ENCODE peak calls at places on chromosomes 2 and 18, in five cellular contexts. R, A, M, S and B are unnamed samples.

GRCh38 chr18:24270937-24271380 is 126.7 kb downstream of the OSBPL1A start:
- DNase-seq in R (no peak), A (peak), M (peak), S (no peak), B (peak)

GRCh38 chr2:178277741-178278197 is 83.5 kb downstream of the OSBPL6 start:
- DNase-seq in R (no peak), A (no peak), M (peak), S (no peak), B (peak)

GRCh38 chr2:69087211-69087911 is 74.4 kb downstream of the ANTXR1 start:
- DNase-seq in R (no peak), A (peak), M (peak), S (no peak), B (peak)

GRCh38 chr2:233803292-233803911 is 25.3 kb downstream of the MROH2A start:
- DNase-seq in R (no peak), A (no peak), M (no peak), S (no peak), B (no peak)

GRCh38 chr2:205758498-205758897 is 76.2 kb downstream of the NRP2 start:
- DNase-seq in R (no peak), A (peak), M (no peak), S (no peak), B (no peak)

GRCh38 chr2:60880633-60880987 is 764 bp upstream of the REL start:
- DNase-seq in R (no peak), A (peak), M (peak), S (no peak), B (no peak)

GRCh38 chr2:234245945-234246344 is 195.4 kb downstream of the SPP2 start:
- DNase-seq in R (peak), A (peak), M (peak), S (peak), B (peak)

GRCh38 chr18:57051586-57052044 is 95.3 kb upstream of the BOD1L2 start:
- DNase-seq in R (no peak), A (no peak), M (no peak), S (no peak), B (no peak)

GRCh38 chr2:210519594-210519993 is 36.8 kb upstream of the CPS1 start:
- DNase-seq in R (no peak), A (no peak), M (peak), S (no peak), B (no peak)

GRCh38 chr18:79395761-79396404 is at the start of gene NFATC1:
- DNase-seq in R (no peak), A (peak), M (peak), S (peak), B (peak)